ENCODE peak calls at places on chromosome X, in ten cellular contexts. L, M, Z, Y, G, H, E, I, Q and X are unnamed samples. For H3K79me2, the result is how much of the 10 kb centered on the place peaks cover.

GRCh38 chrX:96314974-96315373 is 369.7 kb upstream of the DIAPH2 start:
- DNase-seq in L (peak), Y (peak), G (peak), Q (no peak), E (no peak), H (peak), I (no peak), Z (peak), M (no peak), X (peak)

GRCh38 chrX:3713937-3714434 is 537 bp upstream of the PRKX start:
- DNase-seq in E (peak), H (no peak), I (no peak), M (no peak), L (no peak), G (peak), Y (no peak), Q (peak), Z (no peak), X (no peak)

GRCh38 chrX:40320819-40321218 is 223.1 kb upstream of the BCOR start:
- DNase-seq in M (no peak), G (no peak), Q (no peak), I (no peak), H (no peak), L (no peak), E (no peak), Y (no peak), Z (no peak), X (no peak)

GRCh38 chrX:112197845-112198244 is 115.3 kb upstream of the TRPC5 start:
- DNase-seq in Q (peak), I (no peak), G (no peak), L (no peak), Z (no peak), Y (no peak), M (no peak), E (no peak), H (no peak), X (no peak)

GRCh38 chrX:68944211-68944610 is 115.4 kb downstream of the EFNB1 start:
- DNase-seq in Z (no peak), M (no peak), G (no peak), Y (no peak), H (no peak), L (no peak), E (no peak), Q (no peak), I (no peak), X (no peak)

GRCh38 chrX:149939271-149940014 is 1.2 kb upstream of the EOLA2 start:
- DNase-seq in M (peak), E (peak), I (peak), Y (peak), Q (peak), L (peak), H (peak), G (peak), Z (peak), X (peak)

GRCh38 chrX:17535229-17535628 is 160.2 kb downstream of the NHS start:
- DNase-seq in H (no peak), G (peak), I (no peak), M (peak), Q (peak), L (peak), Y (peak), E (peak), Z (peak), X (no peak)

GRCh38 chrX:39941332-39941920 is 156.3 kb downstream of the BCOR start:
- DNase-seq in Q (no peak), H (no peak), E (peak), Y (no peak), G (no peak), M (no peak), I (no peak), Z (no peak), L (no peak), X (no peak)

GRCh38 chrX:83845397-83845796 is 15.5 kb upstream of the CYLC1 start:
- DNase-seq in E (peak), L (peak), Y (peak), M (peak), Z (peak), H (no peak), Q (peak), G (peak), I (no peak), X (no peak)

GRCh38 chrX:443676-444210 is 57.0 kb upstream of the PPP2R3B start:
- DNase-seq in H (no peak), E (no peak), M (no peak), Y (no peak), L (no peak), Q (no peak), Z (no peak), I (no peak), G (no peak), X (no peak)

GRCh38 chrX:13305091-13305490 is 14.8 kb downstream of the ATXN3L start:
- DNase-seq in Q (no peak), G (no peak), Y (no peak), M (no peak), H (no peak), Z (no peak), E (no peak), L (no peak), I (no peak), X (no peak)

GRCh38 chrX:9533611-9534010 is 68.8 kb downstream of the TBL1X start:
- DNase-seq in Y (no peak), E (no peak), I (no peak), M (no peak), H (no peak), Z (no peak), G (no peak), Q (no peak), L (no peak), X (no peak)

GRCh38 chrX:155857561-155857960 is 23.6 kb upstream of the VAMP7 start:
- DNase-seq in I (no peak), Y (peak), H (no peak), Z (no peak), M (peak), G (peak), L (peak), Q (no peak), E (no peak), X (no peak)

GRCh38 chrX:129782706-129783105 is 3.0 kb downstream of the SASH3 start:
- DNase-seq in Y (no peak), I (no peak), E (no peak), H (no peak), M (no peak), G (no peak), Z (no peak), L (no peak), Q (no peak), X (no peak)

GRCh38 chrX:78650906-78651437 is 8.2 kb downstream of the RTL3 start:
- DNase-seq in Z (no peak), I (peak), H (no peak), Q (no peak), M (peak), L (peak), E (no peak), G (peak), Y (peak), X (no peak)

GRCh38 chrX:150844016-150844415 is 54.5 kb downstream of the CD99L2 start:
- DNase-seq in M (no peak), L (no peak), I (no peak), H (peak), Y (no peak), Z (no peak), E (no peak), Q (no peak), G (peak), X (peak)

GRCh38 chrX:110557864-110558263 is 199.2 kb downstream of the RTL9 start:
- DNase-seq in M (no peak), E (no peak), Y (no peak), H (no peak), I (no peak), L (no peak), Z (no peak), Q (no peak), G (no peak), X (no peak)

GRCh38 chrX:71955530-71956120 is 45.0 kb downstream of the NHSL2 start:
- DNase-seq in M (no peak), Q (no peak), Y (no peak), L (no peak), G (no peak), Z (no peak), H (no peak), I (no peak), E (no peak), X (no peak)

GRCh38 chrX:2391869-2392606 is 108.7 kb downstream of the DHRSX start:
- DNase-seq in E (no peak), H (peak), L (peak), Y (peak), Z (peak), I (no peak), Q (peak), M (no peak), G (peak), X (peak)

GRCh38 chrX:103063191-103063845 is 653 bp downstream of the BEX1 start:
- DNase-seq in I (no peak), Y (peak), Z (peak), L (peak), H (no peak), Q (peak), M (peak), E (peak), G (peak), X (no peak)

GRCh38 chrX:46543441-46543840 is 1.8 kb downstream of the ZNF674 start:
- DNase-seq in H (no peak), E (no peak), L (no peak), Z (no peak), G (no peak), I (no peak), Y (no peak), Q (no peak), M (no peak), X (no peak)

GRCh38 chrX:12080265-12080664 is 58.0 kb upstream of the FRMPD4 start:
- DNase-seq in M (peak), H (no peak), G (peak), Y (peak), Q (peak), L (peak), I (no peak), E (peak), Z (peak), X (no peak)

GRCh38 chrX:134836497-134836968 is 154.3 kb upstream of the SMIM10 start:
- DNase-seq in G (peak), E (no peak), Z (no peak), I (no peak), H (no peak), M (no peak), L (peak), Y (peak), Q (no peak), X (peak)

GRCh38 chrX:96006281-96006680 is 678.4 kb upstream of the DIAPH2 start:
- DNase-seq in Q (peak), Z (no peak), E (no peak), H (no peak), L (no peak), G (no peak), M (no peak), Y (no peak), I (no peak), X (no peak)

GRCh38 chrX:48854898-48855297 is 19.5 kb upstream of the PCSK1N start:
- DNase-seq in L (no peak), E (peak), Z (peak), G (peak), H (no peak), Y (no peak), M (no peak), Q (no peak), I (no peak), X (no peak)

GRCh38 chrX:20361890-20362262 is 95.2 kb upstream of the RPS6KA3 start:
- DNase-seq in G (peak), Y (peak), L (peak), M (no peak), E (peak), I (no peak), Q (peak), Z (peak), H (no peak), X (peak)

GRCh38 chrX:7132335-7133035 is 15.0 kb upstream of the STS start:
- DNase-seq in M (no peak), Q (peak), Y (peak), L (peak), H (peak), G (peak), E (peak), I (no peak), Z (peak), X (peak)

GRCh38 chrX:129590596-129590995 is 50.5 kb downstream of the OCRL start:
- DNase-seq in E (no peak), L (no peak), I (no peak), M (no peak), H (no peak), Q (no peak), Y (no peak), G (no peak), Z (no peak), X (no peak)

GRCh38 chrX:6363193-6363592 is 134.5 kb upstream of the NLGN4X start:
- DNase-seq in G (no peak), I (no peak), E (no peak), Z (no peak), M (no peak), Q (no peak), Y (no peak), H (no peak), L (no peak), X (no peak)

GRCh38 chrX:66200855-66201795 is 37.1 kb downstream of the HEPH start:
- DNase-seq in E (no peak), H (no peak), Y (peak), I (no peak), Q (peak), Z (no peak), L (peak), M (peak), G (peak), X (no peak)

GRCh38 chrX:11397680-11398079 is 104.5 kb downstream of the AMELX start:
- DNase-seq in L (no peak), H (no peak), E (no peak), I (no peak), Y (no peak), Z (no peak), Q (no peak), M (peak), G (no peak), X (no peak)

GRCh38 chrX:2539586-2539985 is 38.8 kb upstream of the DHRSX start:
- DNase-seq in L (no peak), G (no peak), Z (no peak), I (no peak), Q (no peak), M (no peak), E (no peak), H (no peak), Y (no peak), X (no peak)

GRCh38 chrX:40104649-40105015 is 6.9 kb upstream of the BCOR start:
- DNase-seq in H (no peak), M (peak), Y (peak), Z (no peak), G (peak), L (peak), I (no peak), E (peak), Q (peak), X (no peak)

GRCh38 chrX:19581786-19582185 is 66.5 kb upstream of the MAP3K15 start:
- DNase-seq in Z (no peak), G (no peak), H (no peak), Y (no peak), I (no peak), Q (no peak), M (no peak), E (no peak), L (no peak), X (no peak)

GRCh38 chrX:13506574-13506973 is 62.8 kb upstream of the EGFL6 start:
- DNase-seq in Z (peak), Q (peak), L (peak), E (peak), M (peak), I (no peak), Y (peak), H (peak), G (peak), X (peak)

GRCh38 chrX:45714864-45715263 is 514.2 kb upstream of the DIPK2B start:
- DNase-seq in Q (peak), L (peak), E (no peak), G (peak), M (no peak), Y (peak), H (no peak), Z (no peak), I (peak), X (no peak)

DNA sequence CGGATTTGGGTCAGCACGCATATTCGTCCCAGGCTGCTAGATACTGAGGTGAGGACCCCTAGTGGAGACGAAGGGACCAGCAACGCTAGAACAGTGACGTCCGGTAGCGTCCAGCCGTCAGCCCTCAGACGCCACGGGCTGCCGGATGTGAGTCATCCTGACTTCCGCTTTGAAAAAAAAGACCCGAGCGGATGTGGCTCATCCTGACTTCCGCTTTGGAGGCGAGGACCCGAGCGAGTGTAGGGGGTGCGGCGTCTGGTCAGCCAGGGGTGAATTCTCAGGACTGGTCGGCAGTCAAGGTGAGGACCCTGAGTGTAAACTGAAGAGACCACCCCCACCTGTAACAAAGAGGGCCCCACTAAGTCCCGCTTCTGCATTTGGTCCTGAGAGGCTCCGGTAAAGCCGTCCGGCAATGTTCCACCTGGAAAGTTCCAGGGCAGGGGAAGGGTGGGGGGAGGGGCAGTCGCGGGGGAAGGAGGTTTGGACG is at the start of gene MAGEB2:
- DNase-seq in H (no peak), Q (no peak), L (no peak), M (no peak), E (no peak), Z (no peak), G (no peak), Y (no peak), I (no peak), X (no peak)
- TF ChIP-seq EZH2 in H (no peak), Q (no peak), L (no peak), M (no peak), E (no peak), Z (no peak), G (no peak), Y (no peak), I (no peak), X (no peak)

GRCh38 chrX:55007633-55008032 is 7.5 kb downstream of the APEX2 start:
- DNase-seq in Q (peak), I (no peak), Z (peak), G (peak), E (no peak), Y (peak), H (no peak), L (peak), M (no peak), X (peak)
- H3K27ac ChIP-seq in Q (peak), I (no peak), Z (peak), G (peak), E (no peak), Y (no peak), H (peak), L (no peak), M (no peak), X (peak)

GRCh38 chrX:118356154-118356701 is 10.3 kb downstream of the WDR44 start:
- DNase-seq in Q (no peak), G (no peak), Z (no peak), Y (no peak), E (no peak), H (no peak), I (no peak), L (peak), M (no peak), X (no peak)
- H3K79me2 ChIP-seq in Q (half or more), G (half or more), Z (under half), Y (half or more), E (under half), H (half or more), I (under half), L (half or more), M (half or more), X (half or more)

GRCh38 chrX:139201924-139202323 is 328.6 kb upstream of the F9 start:
- DNase-seq in M (no peak), Q (no peak), E (no peak), Z (no peak), H (no peak), G (peak), I (no peak), L (no peak), Y (no peak), X (no peak)

GRCh38 chrX:139202742-139203410 is 327.7 kb upstream of the F9 start:
- DNase-seq in I (no peak), G (no peak), E (peak), L (peak), M (no peak), Q (peak), Z (no peak), H (no peak), Y (no peak), X (no peak)

GRCh38 chrX:139204903-139205667 is 325.5 kb upstream of the F9 start:
- DNase-seq in H (no peak), E (peak), M (peak), G (peak), Y (no peak), Z (no peak), Q (peak), I (no peak), L (peak), X (peak)

GRCh38 chrX:139204576-139204902 is 326.0 kb upstream of the F9 start:
- DNase-seq in E (no peak), M (no peak), L (no peak), Q (no peak), I (no peak), G (no peak), H (no peak), Z (no peak), Y (no peak), X (no peak)

GRCh38 chrX:139203681-139204575 is 326.6 kb upstream of the F9 start:
- DNase-seq in G (peak), I (no peak), Y (no peak), H (no peak), Z (no peak), E (peak), M (peak), L (peak), Q (peak), X (no peak)
- TF ChIP-seq EZH2 in G (no peak), I (no peak), Y (no peak), H (peak), Z (no peak), E (no peak), M (no peak), L (no peak), Q (peak), X (no peak)